ENCODE peak calls at places on chromosome 14, in four cellular contexts. One of them, this sample, is unnamed.

GRCh38 chr14:85934123-85934885 is 404.4 kb downstream of the FLRT2 start:
- DNase-seq in mesendoderm: no peak
- DNase-seq in H9: no peak
- DNase-seq in IMR-90: no peak
- DNase-seq in this sample: no peak

GRCh38 chr14:68513137-68513536 is 279.7 kb downstream of the ZFP36L1 start:
- DNase-seq in H9: no peak
- DNase-seq in IMR-90: no peak
- DNase-seq in mesendoderm: no peak
- DNase-seq in this sample: no peak

GRCh38 chr14:101235042-101235871 is 326.0 kb upstream of the DIO3 start:
- DNase-seq in mesendoderm: peak
- DNase-seq in H9: peak
- DNase-seq in IMR-90: peak
- DNase-seq in this sample: peak

GRCh38 chr14:69666698-69667211 is 55.4 kb downstream of the SUSD6 start:
- DNase-seq in H9: no peak
- DNase-seq in IMR-90: peak
- DNase-seq in mesendoderm: no peak
- DNase-seq in this sample: no peak

GRCh38 chr14:94079891-94080605 is 954 bp downstream of the DDX24 start:
- DNase-seq in IMR-90: peak
- DNase-seq in mesendoderm: no peak
- DNase-seq in H9: no peak
- DNase-seq in this sample: no peak

GRCh38 chr14:66395300-66395699 is 90.9 kb upstream of the CCDC196 start:
- DNase-seq in H9: no peak
- DNase-seq in mesendoderm: peak
- DNase-seq in IMR-90: no peak
- DNase-seq in this sample: no peak

GRCh38 chr14:64623576-64624165 is 73.9 kb downstream of the PPP1R36 start:
- DNase-seq in H9: no peak
- DNase-seq in mesendoderm: no peak
- DNase-seq in IMR-90: no peak
- DNase-seq in this sample: no peak

GRCh38 chr14:100581228-100582145 is 5.7 kb downstream of the BEGAIN start:
- DNase-seq in mesendoderm: no peak
- DNase-seq in H9: no peak
- DNase-seq in IMR-90: no peak
- DNase-seq in this sample: no peak

GRCh38 chr14:79543348-79543747 is 668.0 kb downstream of the DIO2 start:
- DNase-seq in H9: no peak
- DNase-seq in IMR-90: no peak
- DNase-seq in mesendoderm: no peak
- DNase-seq in this sample: no peak

GRCh38 chr14:41285193-41285748 is 321.4 kb upstream of the LRFN5 start:
- DNase-seq in H9: no peak
- DNase-seq in IMR-90: peak
- DNase-seq in mesendoderm: peak
- DNase-seq in this sample: peak

GRCh38 chr14:61553730-61554641 is 141.3 kb upstream of the HIF1A start:
- DNase-seq in H9: no peak
- DNase-seq in mesendoderm: no peak
- DNase-seq in IMR-90: peak
- DNase-seq in this sample: no peak

GRCh38 chr14:70014696-70015095 is 135.5 kb downstream of the SMOC1 start:
- DNase-seq in mesendoderm: no peak
- DNase-seq in IMR-90: no peak
- DNase-seq in H9: no peak
- DNase-seq in this sample: no peak

GRCh38 chr14:89707086-89707485 is 247.4 kb downstream of the EFCAB11 start:
- DNase-seq in mesendoderm: no peak
- DNase-seq in H9: no peak
- DNase-seq in IMR-90: no peak
- DNase-seq in this sample: no peak

DNA sequence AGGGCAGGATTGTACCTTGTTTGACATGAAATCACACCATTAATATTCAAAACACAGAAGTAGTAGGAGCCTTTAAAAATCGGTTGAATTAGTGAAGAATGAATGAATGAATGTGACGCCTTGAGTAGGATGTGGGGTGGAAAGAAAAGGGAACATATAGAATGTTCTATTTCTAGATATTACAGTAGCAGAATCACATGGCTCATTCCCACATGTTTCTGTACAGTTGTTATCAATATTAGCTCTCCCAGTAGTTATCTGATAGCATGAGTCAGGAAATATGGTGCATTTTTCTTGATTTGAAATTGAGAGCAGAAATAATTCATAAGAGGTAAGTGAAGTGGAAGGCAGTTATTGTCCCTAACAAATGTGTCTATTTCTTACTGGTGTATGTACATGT is 245.5 kb downstream of the EFCAB11 start:
- DNase-seq in IMR-90: no peak
- DNase-seq in H9: no peak
- DNase-seq in mesendoderm: no peak
- DNase-seq in this sample: no peak
- H2BK5ac ChIP-seq in IMR-90: no peak
- H2BK5ac ChIP-seq in H9: no peak
- H2BK5ac ChIP-seq in mesendoderm: no peak
- H2BK5ac ChIP-seq in this sample: no peak

GRCh38 chr14:23077962-23078361 is 17.0 kb downstream of the ACIN1 start:
- DNase-seq in H9: no peak
- DNase-seq in mesendoderm: no peak
- DNase-seq in IMR-90: no peak
- DNase-seq in this sample: no peak
- H2BK5ac ChIP-seq in H9: no peak
- H2BK5ac ChIP-seq in mesendoderm: no peak
- H2BK5ac ChIP-seq in IMR-90: peak
- H2BK5ac ChIP-seq in this sample: no peak

GRCh38 chr14:99408971-99409289 is 71.7 kb downstream of the SETD3 start:
- DNase-seq in H9: no peak
- DNase-seq in IMR-90: no peak
- DNase-seq in mesendoderm: no peak
- DNase-seq in this sample: no peak
- H2BK5ac ChIP-seq in H9: no peak
- H2BK5ac ChIP-seq in IMR-90: no peak
- H2BK5ac ChIP-seq in mesendoderm: no peak
- H2BK5ac ChIP-seq in this sample: no peak

DNA sequence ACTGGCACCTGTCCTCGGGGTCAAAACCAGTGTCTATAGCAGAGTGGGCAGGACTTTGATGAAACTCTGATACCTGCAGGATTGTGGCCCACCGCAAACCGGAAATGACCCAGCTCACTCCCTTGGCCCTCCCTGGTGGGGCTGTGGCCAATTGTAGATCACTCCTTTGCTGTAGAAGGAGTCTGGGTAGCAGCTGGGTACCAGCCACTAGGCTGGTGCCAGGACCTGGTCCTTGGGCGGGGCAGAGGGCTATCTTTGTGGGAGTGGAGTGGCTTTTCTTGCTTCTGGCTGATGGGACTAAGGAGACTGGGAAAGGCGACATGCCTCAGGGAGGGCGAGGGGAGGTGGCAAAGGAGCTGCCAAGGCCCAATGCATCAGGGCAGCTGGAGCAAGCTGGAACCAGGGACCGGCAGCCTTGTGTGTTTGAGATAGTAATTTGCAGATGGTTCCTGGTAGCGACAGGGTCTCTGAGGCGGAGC is 435 bp upstream of the TMEM63C start:
- DNase-seq in H9: no peak
- DNase-seq in IMR-90: no peak
- DNase-seq in mesendoderm: no peak
- DNase-seq in this sample: no peak
- H2BK5ac ChIP-seq in H9: no peak
- H2BK5ac ChIP-seq in IMR-90: no peak
- H2BK5ac ChIP-seq in mesendoderm: no peak
- H2BK5ac ChIP-seq in this sample: no peak

DNA sequence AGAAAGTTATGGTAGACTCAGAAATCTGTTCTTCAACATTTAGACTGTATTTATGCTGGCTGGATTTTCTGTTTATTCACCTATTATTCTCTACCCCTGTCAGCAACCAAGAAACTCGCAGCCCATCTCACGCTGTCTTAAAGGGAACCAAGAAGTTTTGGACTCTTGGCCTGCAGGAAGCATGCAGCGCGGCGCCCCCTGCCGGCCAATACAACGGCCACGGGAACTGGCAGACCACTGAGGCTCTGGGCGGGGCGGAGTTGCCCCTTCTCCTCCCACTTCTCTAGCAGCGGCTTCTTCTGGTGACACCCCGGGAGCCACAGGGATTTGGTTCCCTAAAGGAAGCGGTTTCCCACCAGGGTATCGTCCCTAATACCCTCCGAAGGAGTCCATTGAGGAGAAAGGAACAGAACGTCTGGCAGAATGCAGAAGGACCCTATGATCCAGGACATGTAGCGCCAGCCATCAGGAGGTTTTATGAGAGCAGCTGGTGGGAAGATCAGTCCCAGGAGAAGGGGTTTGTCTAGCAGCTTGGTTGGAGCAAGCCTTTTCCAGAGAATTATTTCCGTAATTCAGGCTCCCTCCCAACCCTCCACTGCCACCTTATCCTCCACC is 21.0 kb upstream of the RNASE2 start:
- DNase-seq in H9: peak
- DNase-seq in mesendoderm: peak
- DNase-seq in IMR-90: no peak
- DNase-seq in this sample: peak
- H2BK5ac ChIP-seq in H9: no peak
- H2BK5ac ChIP-seq in mesendoderm: no peak
- H2BK5ac ChIP-seq in IMR-90: no peak
- H2BK5ac ChIP-seq in this sample: no peak

DNA sequence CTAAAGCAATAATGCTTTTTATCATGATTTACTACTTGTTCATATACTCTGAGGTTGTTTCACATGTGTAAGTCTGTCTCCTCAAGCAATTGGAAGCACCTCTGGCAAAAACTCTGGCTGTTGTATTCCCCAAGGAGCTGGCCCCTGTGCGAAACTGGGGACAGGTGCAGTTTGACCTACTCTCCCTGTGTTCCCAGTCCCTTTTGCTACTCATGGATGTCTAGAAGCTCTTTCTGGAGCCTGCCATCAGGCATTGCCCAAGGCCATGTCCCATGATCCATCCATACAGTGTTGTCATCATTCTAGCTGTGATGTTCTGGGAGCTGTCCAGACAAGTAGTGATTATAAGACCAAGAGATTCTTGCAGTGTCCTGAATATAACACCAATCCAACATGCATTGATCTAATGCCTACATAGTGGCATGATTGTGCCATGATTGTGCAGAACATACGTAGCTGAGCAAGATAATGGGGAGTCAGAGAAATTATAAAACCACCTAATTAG is 14.9 kb downstream of the AKAP6 start:
- DNase-seq in H9: no peak
- DNase-seq in IMR-90: no peak
- DNase-seq in mesendoderm: no peak
- DNase-seq in this sample: no peak
- H2BK5ac ChIP-seq in H9: no peak
- H2BK5ac ChIP-seq in IMR-90: no peak
- H2BK5ac ChIP-seq in mesendoderm: no peak
- H2BK5ac ChIP-seq in this sample: no peak

DNA sequence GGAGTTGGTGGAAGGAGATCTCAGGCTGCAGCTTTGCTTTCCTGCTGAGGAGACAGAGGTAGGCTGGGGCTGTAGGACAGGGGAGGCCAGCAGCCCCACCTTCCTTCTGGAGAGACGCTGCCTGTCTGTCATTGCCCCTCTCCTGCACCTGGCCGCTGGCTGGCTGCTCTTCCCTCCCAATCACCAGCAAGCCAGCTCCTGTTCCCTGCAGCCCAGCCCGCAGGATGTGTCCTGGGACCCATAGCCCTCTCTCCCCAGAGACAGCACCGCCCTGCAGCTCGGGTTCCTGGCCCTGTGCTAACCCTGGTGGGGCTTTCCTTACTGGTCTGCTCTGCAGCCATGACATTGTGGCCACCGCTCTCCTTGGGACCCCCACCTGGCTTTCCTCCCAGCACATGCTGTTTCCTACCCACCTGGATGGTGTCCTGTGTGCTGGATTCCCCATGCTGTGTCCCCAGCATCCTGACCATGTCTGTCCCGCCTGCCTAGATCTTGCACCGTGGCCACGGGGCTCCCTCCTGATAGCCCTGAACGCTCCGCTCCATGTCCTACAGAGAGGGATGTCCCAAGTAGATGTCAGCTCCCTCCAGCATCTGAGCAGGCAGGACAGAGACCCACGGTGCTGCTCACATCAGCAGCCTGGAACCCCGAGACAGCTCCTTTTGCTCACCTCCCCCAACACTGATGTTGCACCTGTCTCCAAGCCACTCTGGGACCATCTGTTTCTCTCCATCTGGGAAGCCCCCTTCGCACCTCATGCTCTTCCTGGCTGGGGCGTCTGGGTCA is 1.2 kb upstream of the MTA1 start:
- DNase-seq in mesendoderm: no peak
- DNase-seq in H9: no peak
- DNase-seq in IMR-90: no peak
- DNase-seq in this sample: no peak
- H2BK5ac ChIP-seq in mesendoderm: no peak
- H2BK5ac ChIP-seq in H9: no peak
- H2BK5ac ChIP-seq in IMR-90: no peak
- H2BK5ac ChIP-seq in this sample: peak

This sample was measured in neuronal stem cell.